ENCODE peak calls at places on chromosomes 16 and 17, in four cellular contexts. One of them, this sample, is unnamed. For H3K4me1, the result is how much of the 10 kb centered on the place peaks cover.

GRCh38 chr17:62965649-62966425 is at the start of gene TANC2:
- DNase-seq in prostate gland: peak
- DNase-seq in uterus: peak
- DNase-seq in IMR-90: peak
- DNase-seq in this sample: peak

GRCh38 chr17:34319087-34319486 is at the start of gene CCL8:
- DNase-seq in uterus: no peak
- DNase-seq in prostate gland: no peak
- DNase-seq in IMR-90: no peak
- DNase-seq in this sample: no peak

GRCh38 chr17:56798916-56799315 is 34.8 kb downstream of the C17orf67 start:
- DNase-seq in IMR-90: no peak
- DNase-seq in uterus: no peak
- DNase-seq in prostate gland: no peak
- DNase-seq in this sample: no peak

GRCh38 chr17:29557085-29557697 is 9.6 kb downstream of the ABHD15 start:
- DNase-seq in prostate gland: no peak
- DNase-seq in IMR-90: peak
- DNase-seq in uterus: no peak
- DNase-seq in this sample: no peak

GRCh38 chr17:57543230-57543629 is 201.9 kb downstream of the CCDC182 start:
- DNase-seq in IMR-90: no peak
- DNase-seq in uterus: no peak
- DNase-seq in prostate gland: no peak
- DNase-seq in this sample: no peak

GRCh38 chr17:79890706-79891105 is 51.5 kb upstream of the CBX4 start:
- DNase-seq in uterus: no peak
- DNase-seq in prostate gland: no peak
- DNase-seq in IMR-90: no peak
- DNase-seq in this sample: no peak

GRCh38 chr17:32772453-32773025 is 104.4 kb downstream of the MYO1D start:
- DNase-seq in uterus: no peak
- DNase-seq in IMR-90: no peak
- DNase-seq in prostate gland: no peak
- DNase-seq in this sample: no peak

GRCh38 chr17:62641101-62641500 is 13.6 kb downstream of the MRC2 start:
- DNase-seq in uterus: no peak
- DNase-seq in prostate gland: no peak
- DNase-seq in IMR-90: no peak
- DNase-seq in this sample: peak

GRCh38 chr16:50296807-50297206 is 30.5 kb downstream of the ADCY7 start:
- DNase-seq in prostate gland: no peak
- DNase-seq in IMR-90: no peak
- DNase-seq in uterus: no peak
- DNase-seq in this sample: peak

GRCh38 chr17:253091-253846 is 71.8 kb upstream of the DOC2B start:
- DNase-seq in uterus: peak
- DNase-seq in IMR-90: no peak
- DNase-seq in prostate gland: no peak
- DNase-seq in this sample: peak

GRCh38 chr17:916315-916714 is 63.3 kb downstream of the NXN start:
- DNase-seq in uterus: no peak
- DNase-seq in prostate gland: no peak
- DNase-seq in IMR-90: no peak
- DNase-seq in this sample: no peak

GRCh38 chr16:8855972-8856371 is 12.8 kb downstream of the CARHSP1 start:
- DNase-seq in IMR-90: no peak
- DNase-seq in uterus: no peak
- DNase-seq in prostate gland: no peak
- DNase-seq in this sample: no peak

GRCh38 chr16:8853611-8854010 is 15.2 kb downstream of the CARHSP1 start:
- DNase-seq in uterus: no peak
- DNase-seq in prostate gland: no peak
- DNase-seq in IMR-90: no peak
- DNase-seq in this sample: no peak

GRCh38 chr16:8853150-8853549 is 15.7 kb downstream of the CARHSP1 start:
- DNase-seq in IMR-90: no peak
- DNase-seq in prostate gland: no peak
- DNase-seq in uterus: no peak
- DNase-seq in this sample: no peak

GRCh38 chr16:8855051-8855786 is 13.6 kb downstream of the CARHSP1 start:
- DNase-seq in IMR-90: no peak
- DNase-seq in prostate gland: no peak
- DNase-seq in uterus: no peak
- DNase-seq in this sample: no peak

GRCh38 chr16:8854298-8854948 is 14.4 kb downstream of the CARHSP1 start:
- DNase-seq in IMR-90: no peak
- DNase-seq in prostate gland: no peak
- DNase-seq in uterus: no peak
- DNase-seq in this sample: no peak
- TF ChIP-seq POLR2A in IMR-90: no peak
- TF ChIP-seq POLR2A in prostate gland: no peak
- TF ChIP-seq POLR2A in uterus: no peak
- TF ChIP-seq POLR2A in this sample: no peak

DNA sequence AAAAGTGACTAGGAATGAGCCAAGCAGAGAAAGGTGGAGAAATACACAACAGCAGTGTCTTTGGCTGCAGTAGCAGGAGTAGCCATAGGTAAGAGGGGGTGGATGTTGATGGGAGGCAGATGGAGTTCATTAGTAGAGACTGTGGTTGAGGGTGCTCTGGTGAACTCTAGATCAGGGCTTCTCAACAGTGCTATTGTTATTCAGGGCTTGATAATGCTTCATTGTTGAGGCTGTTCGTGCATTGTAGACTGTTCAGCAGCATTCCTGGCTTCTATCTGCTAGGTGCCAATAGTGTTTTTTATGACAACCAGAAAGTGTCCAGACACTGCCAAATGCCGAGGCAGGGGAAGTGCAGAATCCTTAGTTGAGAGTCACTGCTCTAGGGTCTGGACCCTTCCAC is 3.6 kb downstream of the ALKBH5 start:
- DNase-seq in prostate gland: no peak
- DNase-seq in uterus: no peak
- DNase-seq in IMR-90: no peak
- DNase-seq in this sample: no peak
- H3K4me1 ChIP-seq in prostate gland: under half
- H3K4me1 ChIP-seq in uterus: under half
- H3K4me1 ChIP-seq in IMR-90: under half
- H3K4me1 ChIP-seq in this sample: half or more

GRCh38 chr17:38584350-38584925 is 21.3 kb downstream of the SRCIN1 start:
- DNase-seq in uterus: peak
- DNase-seq in prostate gland: peak
- DNase-seq in IMR-90: peak
- DNase-seq in this sample: peak
- H3K4me3 ChIP-seq in uterus: no peak
- H3K4me3 ChIP-seq in prostate gland: no peak
- H3K4me3 ChIP-seq in IMR-90: no peak
- H3K4me3 ChIP-seq in this sample: no peak

DNA sequence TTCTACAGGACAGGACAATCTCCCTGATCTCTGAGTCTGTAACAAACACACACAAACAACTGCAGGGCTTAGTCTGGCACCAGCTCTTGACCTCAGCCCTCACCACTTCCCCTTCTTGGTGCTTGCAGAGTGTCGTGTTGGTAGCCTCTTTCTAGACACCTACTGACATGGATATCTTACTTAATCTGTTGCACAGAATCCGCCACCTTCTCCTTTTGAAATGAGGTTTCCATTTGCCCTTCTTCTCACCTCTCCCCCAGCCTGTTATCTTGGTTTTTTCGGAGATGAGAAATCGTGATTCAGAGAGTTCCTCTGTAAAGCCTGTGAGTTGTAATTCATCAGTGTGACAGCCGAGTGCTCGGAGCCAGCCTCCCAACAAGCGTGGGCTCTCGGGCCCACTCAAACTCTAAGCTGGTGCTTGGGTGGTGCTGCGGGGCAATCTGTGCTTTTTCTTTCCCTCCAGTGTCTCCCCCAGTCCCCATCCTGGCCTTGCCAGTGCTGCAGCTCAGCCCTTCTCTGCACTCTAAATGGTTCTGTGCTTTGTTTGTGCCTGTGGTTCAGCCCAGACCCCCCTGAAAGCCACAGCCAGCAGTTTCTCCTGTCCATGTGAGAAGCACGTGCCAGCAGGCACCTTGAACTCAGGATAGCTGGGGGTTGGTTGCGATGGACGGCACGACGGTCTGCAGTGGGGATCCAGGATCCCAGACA is 28.1 kb downstream of the KIAA0513 start:
- DNase-seq in prostate gland: peak
- DNase-seq in IMR-90: peak
- DNase-seq in uterus: peak
- DNase-seq in this sample: no peak
- TF ChIP-seq POLR2A in prostate gland: no peak
- TF ChIP-seq POLR2A in IMR-90: no peak
- TF ChIP-seq POLR2A in uterus: no peak
- TF ChIP-seq POLR2A in this sample: peak

This sample was measured in right lobe of liver.